ENCODE peak calls at places on chromosomes 2 and 18, in four cellular contexts. Q is heart left ventricle, U is pancreas, A is endodermal cell. H is an unnamed sample.

GRCh38 chr18:76572517-76573247 is 77.6 kb upstream of the ZNF516 start:
- DNase-seq in A (no peak), Q (no peak), U (no peak), H (no peak)

GRCh38 chr2:109031481-109032228 is 42.6 kb upstream of the EDAR start:
- DNase-seq in A (peak), U (peak), Q (peak), H (peak)

GRCh38 chr2:128306081-128306930 is 12.4 kb downstream of the HS6ST1 start:
- DNase-seq in A (peak), U (peak), Q (peak), H (peak)

GRCh38 chr2:8058652-8059051 is 623.2 kb upstream of the ID2 start:
- DNase-seq in Q (no peak), A (no peak), U (no peak), H (no peak)

GRCh38 chr2:127664065-127664894 is 11.1 kb downstream of the LIMS2 start:
- DNase-seq in A (peak), U (peak), Q (peak), H (no peak)

GRCh38 chr2:232886176-232886575 is 16.1 kb downstream of the SNORC start:
- DNase-seq in Q (no peak), A (no peak), U (no peak), H (no peak)

GRCh38 chr18:30376515-30376914 is 666.0 kb downstream of the DSC3 start:
- DNase-seq in Q (no peak), U (no peak), A (peak), H (no peak)

GRCh38 chr2:238202326-238203103 is 980 bp downstream of the ILKAP start:
- DNase-seq in U (no peak), A (peak), Q (no peak), H (peak)

GRCh38 chr2:141508806-141509595 is 621.8 kb downstream of the LRP1B start:
- DNase-seq in A (no peak), U (no peak), Q (no peak), H (no peak)

GRCh38 chr2:168211664-168212163 is 35.7 kb downstream of the STK39 start:
- DNase-seq in A (no peak), U (no peak), Q (no peak), H (no peak)

GRCh38 chr18:72452328-72452727 is 91.8 kb downstream of the CBLN2 start:
- DNase-seq in A (no peak), U (no peak), Q (no peak), H (no peak)

GRCh38 chr2:23824777-23825212 is 102.1 kb downstream of the ATAD2B start:
- DNase-seq in Q (no peak), U (no peak), A (peak), H (peak)

GRCh38 chr2:17661460-17661859 is 92.2 kb downstream of the SMC6 start:
- DNase-seq in Q (no peak), A (no peak), U (no peak), H (no peak)

GRCh38 chr18:36297419-36298112 is at the start of gene FHOD3:
- DNase-seq in Q (peak), A (peak), U (peak), H (peak)

GRCh38 chr2:200931227-200931626 is 32.2 kb downstream of the ORC2 start:
- DNase-seq in A (no peak), Q (no peak), U (no peak), H (no peak)

GRCh38 chr2:14632133-14632936 is at the start of gene LRATD1:
- DNase-seq in A (peak), Q (peak), U (peak), H (peak)

GRCh38 chr18:61735564-61736102 is 157.2 kb downstream of the RNF152 start:
- DNase-seq in A (no peak), Q (no peak), U (peak), H (no peak)

GRCh38 chr18:42068030-42068429 is 113.0 kb downstream of the PIK3C3 start:
- DNase-seq in Q (no peak), U (no peak), A (no peak), H (no peak)
- H3K4me3 ChIP-seq in Q (no peak), U (no peak), A (no peak), H (no peak)

DNA sequence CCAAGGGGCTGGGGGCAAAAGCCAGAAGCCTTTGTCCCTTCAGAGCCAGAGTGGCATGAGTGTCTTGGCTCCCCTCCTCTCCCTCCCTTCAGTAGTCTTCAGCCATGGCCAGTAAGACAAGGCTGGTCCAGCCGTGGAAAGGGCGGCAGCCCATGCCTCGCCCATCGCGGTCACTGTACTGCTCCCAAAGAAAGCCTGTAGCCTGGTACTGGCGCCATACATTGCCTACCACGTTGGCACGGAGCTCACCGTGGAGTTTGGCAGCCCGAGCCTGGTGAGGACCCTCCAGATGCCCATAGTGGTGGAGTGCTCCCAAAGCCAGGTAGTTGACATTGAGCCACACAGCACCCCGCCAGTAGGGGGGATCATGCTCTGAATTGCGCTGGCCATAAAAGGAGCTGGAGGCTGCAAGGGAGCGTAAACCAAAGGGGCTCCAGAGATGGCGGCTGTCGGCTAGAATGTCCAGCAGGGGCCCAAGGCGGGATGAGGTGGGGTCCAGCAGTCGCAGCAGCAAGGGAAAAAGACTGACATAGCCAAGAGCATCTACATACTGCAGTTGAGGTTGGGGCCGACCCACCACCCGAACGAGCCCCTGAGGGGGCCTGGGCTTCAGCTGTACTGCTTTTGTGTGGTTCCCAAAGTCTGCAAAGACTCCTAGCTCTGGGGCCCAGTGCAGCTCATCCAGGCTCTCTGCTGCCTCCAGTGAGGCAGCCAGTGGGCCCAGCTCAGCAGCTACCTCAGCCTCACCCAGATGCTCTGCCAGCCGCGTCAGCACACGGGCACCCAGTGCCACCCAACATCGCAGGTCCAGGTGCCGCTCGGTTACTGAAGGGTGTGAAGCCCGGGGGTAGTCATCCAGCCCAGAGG is 3.2 kb downstream of the WBP1 start:
- DNase-seq in Q (no peak), A (peak), U (no peak), H (no peak)
- TF ChIP-seq CTCF in Q (no peak), A (peak), U (no peak), H (peak)

GRCh38 chr2:26009567-26009963 is 24.3 kb upstream of the RAB10 start:
- DNase-seq in A (no peak), Q (no peak), U (no peak), H (no peak)

GRCh38 chr2:26011609-26011989 is 22.3 kb upstream of the RAB10 start:
- DNase-seq in Q (no peak), A (no peak), U (no peak), H (no peak)

GRCh38 chr2:26013668-26014067 is 20.2 kb upstream of the RAB10 start:
- DNase-seq in Q (no peak), U (no peak), A (no peak), H (no peak)

GRCh38 chr2:26010943-26011342 is 22.9 kb upstream of the RAB10 start:
- DNase-seq in Q (no peak), U (no peak), A (no peak), H (no peak)

DNA sequence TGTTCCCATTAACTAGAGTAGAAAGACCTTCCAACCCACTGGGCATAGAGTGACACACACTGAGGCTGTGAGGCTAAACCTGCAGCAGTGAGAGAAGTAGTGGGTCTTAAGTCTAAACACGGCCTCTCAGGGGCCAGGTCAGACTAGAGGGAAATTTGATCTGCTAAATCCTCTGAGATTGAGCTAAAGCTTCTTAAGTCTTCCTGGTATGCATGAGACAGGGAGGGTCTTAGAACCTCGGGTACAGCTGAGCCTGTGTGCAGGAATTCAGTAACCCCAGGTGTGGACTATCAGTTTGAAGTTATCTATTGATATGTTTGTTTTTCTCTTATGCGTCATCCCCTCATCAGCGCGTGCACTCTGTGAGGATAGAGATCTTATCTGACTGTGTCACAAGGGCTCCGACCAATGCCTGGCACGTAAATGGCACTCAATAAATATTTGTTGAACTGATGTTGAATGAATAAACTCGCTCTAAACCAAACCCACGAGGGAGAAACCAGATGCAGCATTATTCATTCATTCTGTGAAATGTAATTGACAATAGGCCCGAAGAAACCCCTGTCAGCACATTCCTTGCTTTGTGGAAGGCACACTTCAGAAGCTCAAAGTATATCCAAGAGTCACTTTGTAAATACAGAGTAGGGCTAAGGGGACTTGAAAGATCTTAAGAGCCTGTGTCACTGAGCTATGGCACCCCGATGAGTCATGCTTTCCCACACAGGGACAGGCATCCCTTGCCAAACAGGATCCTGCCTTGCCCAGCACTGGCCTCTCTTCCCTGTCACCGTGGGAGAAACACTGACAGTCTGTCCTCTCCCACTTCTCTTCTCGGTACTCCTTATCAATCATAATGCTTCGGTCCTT is 21.7 kb upstream of the RAB10 start:
- DNase-seq in Q (peak), A (peak), U (peak), H (peak)
- H3K4me3 ChIP-seq in Q (no peak), A (no peak), U (no peak), H (no peak)

GRCh38 chr2:117123362-117123761 is 691.1 kb upstream of the DDX18 start:
- DNase-seq in A (no peak), U (no peak), Q (no peak), H (no peak)
- TF ChIP-seq CTCF in A (no peak), U (no peak), Q (no peak), H (no peak)

DNA sequence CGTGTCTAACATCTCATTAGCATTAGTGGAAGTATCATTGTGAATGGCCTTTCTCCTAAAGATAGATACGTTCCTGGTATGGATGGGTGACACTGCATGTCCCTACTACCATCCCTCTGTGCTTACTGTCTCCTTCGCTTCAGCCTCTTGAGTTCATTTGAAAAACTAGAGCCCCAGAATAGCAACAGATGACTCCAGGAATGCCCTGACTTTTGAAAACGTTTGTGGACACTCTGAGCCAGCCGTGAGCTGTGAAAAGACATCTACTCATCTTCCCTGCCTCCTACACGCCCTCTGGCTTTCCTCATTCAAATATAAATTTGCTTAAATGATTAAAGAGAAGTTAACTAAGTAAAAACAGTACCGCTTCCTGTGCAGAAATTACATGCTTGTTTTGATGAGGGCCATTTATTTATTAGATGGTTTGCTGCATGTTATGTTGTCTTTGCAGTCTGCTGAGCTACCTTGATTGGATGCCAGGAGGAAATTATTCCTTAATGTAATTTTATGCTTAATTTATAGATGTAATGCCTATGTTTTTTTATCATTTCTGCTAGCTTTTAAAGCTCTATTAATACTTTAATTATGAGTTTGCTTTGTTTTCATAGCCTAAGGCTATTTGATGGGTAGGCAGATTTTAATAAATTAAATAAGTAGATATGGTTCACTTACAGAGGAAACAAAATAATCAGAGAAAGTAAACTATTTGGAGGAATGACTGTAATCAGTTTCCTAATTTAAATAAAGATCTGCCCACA is 32.1 kb upstream of the MYO3B start:
- DNase-seq in A (no peak), U (no peak), Q (no peak), H (no peak)
- H3K4me3 ChIP-seq in A (no peak), U (no peak), Q (no peak), H (no peak)

DNA sequence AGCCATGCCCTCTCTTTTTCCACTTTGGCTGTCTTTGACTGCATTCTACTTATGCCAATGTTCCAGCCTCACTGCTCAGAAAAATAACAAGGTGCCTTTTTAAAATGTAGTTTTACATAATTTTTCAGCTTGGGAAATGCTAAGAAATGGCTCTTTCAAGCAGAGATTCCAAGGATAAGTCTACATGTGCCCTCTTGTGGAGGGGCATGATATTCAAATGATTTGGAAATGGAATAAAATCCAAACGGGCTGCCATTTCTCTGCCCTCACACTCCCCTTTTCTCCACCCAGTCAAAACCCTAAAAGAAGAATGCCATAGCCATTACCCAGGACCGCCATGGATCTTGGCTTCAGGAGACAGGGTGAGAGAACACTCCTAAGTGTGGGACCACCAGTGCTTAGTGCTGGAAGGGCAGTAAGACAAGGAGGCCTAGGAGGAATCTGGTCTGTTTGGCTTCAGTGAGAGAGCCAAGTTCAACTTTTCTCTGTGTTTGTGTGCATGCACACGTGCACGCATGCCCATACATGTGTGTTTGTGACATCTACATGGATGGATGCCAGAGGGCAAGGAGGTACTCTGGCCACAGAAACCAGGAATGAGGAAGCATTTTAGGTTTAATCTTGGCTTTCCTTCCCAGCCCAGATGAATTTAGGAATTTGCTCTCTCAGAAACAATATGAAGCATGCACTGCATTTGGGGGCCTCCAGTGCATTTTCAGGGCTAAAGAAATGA is 174.0 kb upstream of the SLC14A2 start:
- DNase-seq in A (no peak), U (no peak), Q (no peak), H (peak)
- TF ChIP-seq CTCF in A (peak), U (no peak), Q (no peak), H (peak)

GRCh38 chr2:197077336-197077735 is 150.8 kb upstream of the PGAP1 start:
- DNase-seq in Q (no peak), U (no peak), A (no peak), H (no peak)

GRCh38 chr2:197079414-197079813 is 152.9 kb upstream of the PGAP1 start:
- DNase-seq in Q (no peak), U (no peak), A (no peak), H (no peak)

GRCh38 chr2:197079832-197080555 is 153.5 kb upstream of the PGAP1 start:
- DNase-seq in Q (peak), U (no peak), A (no peak), H (peak)

GRCh38 chr2:197076652-197077051 is 150.1 kb upstream of the PGAP1 start:
- DNase-seq in U (no peak), Q (no peak), A (no peak), H (no peak)

GRCh38 chr2:197078535-197078934 is 152.0 kb upstream of the PGAP1 start:
- DNase-seq in A (no peak), U (no peak), Q (no peak), H (no peak)
- H3K4me3 ChIP-seq in A (no peak), U (no peak), Q (no peak), H (no peak)

GRCh38 chr2:111120253-111121027 is at the start of gene BCL2L11:
- DNase-seq in U (peak), Q (peak), A (peak), H (peak)
- TF ChIP-seq CTCF in U (no peak), Q (peak), A (peak), H (no peak)

DNA sequence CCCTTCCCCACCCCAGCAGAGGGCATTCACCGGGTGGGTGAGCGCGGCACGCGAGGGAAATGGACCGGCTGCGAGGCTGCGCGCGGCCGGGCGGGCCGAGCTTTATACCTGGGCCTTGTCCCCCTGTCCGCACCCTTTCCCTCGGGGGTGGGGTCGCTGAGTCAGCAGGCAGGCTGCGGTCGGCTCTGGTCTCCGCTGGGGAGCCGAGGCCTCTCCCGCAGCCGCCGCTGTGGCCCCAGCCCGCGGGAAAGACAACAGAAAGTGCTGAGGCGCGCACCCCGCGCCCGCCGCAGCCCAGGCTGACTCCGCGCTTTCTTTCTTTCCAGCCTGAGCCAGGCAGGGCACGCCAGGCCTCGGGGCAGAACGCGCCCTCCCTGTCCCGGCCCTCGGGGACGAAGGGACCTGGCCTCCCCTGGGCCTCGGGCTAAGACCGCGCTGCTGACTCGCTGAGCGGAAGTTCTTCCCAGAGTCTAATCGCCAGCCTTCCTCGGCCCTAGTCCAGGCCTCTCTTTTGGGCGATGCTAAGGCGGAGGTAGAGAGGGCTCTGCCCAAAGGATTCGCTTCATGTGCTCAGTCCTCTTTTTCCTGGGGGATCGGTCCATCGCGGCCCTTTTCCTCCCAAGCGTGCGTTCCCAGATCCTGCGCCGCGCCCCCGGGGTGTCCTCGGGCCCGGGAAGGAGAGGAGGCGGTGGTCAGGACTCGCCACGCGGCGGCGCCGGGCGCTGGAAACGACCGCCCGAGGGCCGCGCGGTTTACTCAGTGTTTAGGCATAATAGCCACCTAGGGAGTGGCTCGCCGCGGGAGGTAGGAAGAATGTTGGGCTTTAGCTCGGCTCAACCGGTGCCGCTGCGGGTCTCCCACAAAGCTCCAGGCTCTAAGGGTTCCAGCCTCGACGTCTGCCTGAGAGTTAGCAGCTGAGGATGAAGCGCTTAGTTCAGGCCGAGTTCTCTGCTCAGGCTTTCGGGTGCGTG is at the start of gene CRYBA2:
- DNase-seq in Q (no peak), U (no peak), A (peak), H (no peak)
- H3K4me3 ChIP-seq in Q (peak), U (peak), A (peak), H (no peak)

H was measured in fibroblast of mammary gland.